ENCODE peak calls at places on chromosomes 16 and 17, in seven cellular contexts. D is Peyer's patch, Y is heart right ventricle, J is K562, O is B cell, Z is kidney epithelial cell, G is MCF 10A. P is an unnamed sample.

GRCh38 chr17:44875761-44876160 is 23.5 kb downstream of the EFTUD2 start:
- DNase-seq in D (no peak), Y (no peak), J (no peak), O (no peak), Z (no peak), G (no peak), P (no peak)

GRCh38 chr16:89612415-89612814 is 1.0 kb upstream of the DPEP1 start:
- DNase-seq in D (no peak), Y (no peak), J (no peak), O (no peak), Z (no peak), G (no peak), P (no peak)

GRCh38 chr17:79045001-79045729 is 21.2 kb downstream of the C1QTNF1 start:
- DNase-seq in D (peak; percentile 44), Y (no peak), J (peak; percentile 13), O (no peak), Z (no peak), G (no peak), P (no peak)

GRCh38 chr17:69729937-69730336 is 315.4 kb downstream of the MAP2K6 start:
- DNase-seq in D (no peak), Y (no peak), J (no peak), O (no peak), Z (no peak), G (peak; percentile 81), P (no peak)

GRCh38 chr17:82598256-82599011 is 49.8 kb downstream of the WDR45B start:
- DNase-seq in D (no peak), Y (no peak), J (no peak), O (no peak), Z (no peak), G (no peak), P (no peak)

GRCh38 chr16:54873081-54873480 is 57.6 kb upstream of the IRX5 start:
- DNase-seq in D (no peak), Y (no peak), J (no peak), O (no peak), Z (no peak), G (no peak), P (no peak)

GRCh38 chr17:56978441-56979090 is 635 bp downstream of the SCPEP1 start:
- DNase-seq in D (no peak), Y (no peak), J (peak; percentile 25), O (no peak), Z (no peak), G (peak; percentile 42), P (no peak)

GRCh38 chr16:23679274-23679985 is 741 bp downstream of the PLK1 start:
- DNase-seq in D (peak; percentile 64), Y (no peak), J (peak; percentile 89), O (no peak), Z (no peak), G (peak; percentile 49), P (peak; percentile 57)

GRCh38 chr16:7509919-7510705 is 177.5 kb downstream of the RBFOX1 start:
- DNase-seq in D (no peak), Y (no peak), J (no peak), O (no peak), Z (no peak), G (no peak), P (no peak)

GRCh38 chr17:41624208-41625101 is at the start of gene KRT17:
- DNase-seq in D (peak; percentile 27), Y (no peak), J (peak; percentile 58), O (no peak), Z (no peak), G (peak; percentile 93), P (peak; percentile 26)
- TF ChIP-seq CTCF in D (no peak), Y (no peak), J (peak; percentile 23), O (no peak), Z (no peak), G (peak; percentile 19), P (no peak)

GRCh38 chr17:71760062-71760720 is 360.6 kb upstream of the SOX9 start:
- DNase-seq in D (no peak), Y (no peak), J (no peak), O (no peak), Z (peak; percentile 28), G (peak; percentile 42), P (no peak)
- TF ChIP-seq CTCF in D (no peak), Y (no peak), J (no peak), O (no peak), Z (peak; percentile 13), G (no peak), P (no peak)

GRCh38 chr17:81202318-81202717 is 20.4 kb downstream of the CEP131 start:
- DNase-seq in D (no peak), Y (no peak), J (no peak), O (no peak), Z (no peak), G (no peak), P (no peak)

GRCh38 chr17:81200201-81200600 is 22.6 kb downstream of the CEP131 start:
- DNase-seq in D (no peak), Y (no peak), J (no peak), O (no peak), Z (no peak), G (no peak), P (no peak)

GRCh38 chr17:81198826-81199481 is 23.8 kb downstream of the CEP131 start:
- DNase-seq in D (no peak), Y (no peak), J (no peak), O (no peak), Z (no peak), G (no peak), P (no peak)

GRCh38 chr17:81199482-81199830 is 23.3 kb downstream of the CEP131 start:
- DNase-seq in D (no peak), Y (no peak), J (no peak), O (no peak), Z (no peak), G (no peak), P (no peak)

DNA sequence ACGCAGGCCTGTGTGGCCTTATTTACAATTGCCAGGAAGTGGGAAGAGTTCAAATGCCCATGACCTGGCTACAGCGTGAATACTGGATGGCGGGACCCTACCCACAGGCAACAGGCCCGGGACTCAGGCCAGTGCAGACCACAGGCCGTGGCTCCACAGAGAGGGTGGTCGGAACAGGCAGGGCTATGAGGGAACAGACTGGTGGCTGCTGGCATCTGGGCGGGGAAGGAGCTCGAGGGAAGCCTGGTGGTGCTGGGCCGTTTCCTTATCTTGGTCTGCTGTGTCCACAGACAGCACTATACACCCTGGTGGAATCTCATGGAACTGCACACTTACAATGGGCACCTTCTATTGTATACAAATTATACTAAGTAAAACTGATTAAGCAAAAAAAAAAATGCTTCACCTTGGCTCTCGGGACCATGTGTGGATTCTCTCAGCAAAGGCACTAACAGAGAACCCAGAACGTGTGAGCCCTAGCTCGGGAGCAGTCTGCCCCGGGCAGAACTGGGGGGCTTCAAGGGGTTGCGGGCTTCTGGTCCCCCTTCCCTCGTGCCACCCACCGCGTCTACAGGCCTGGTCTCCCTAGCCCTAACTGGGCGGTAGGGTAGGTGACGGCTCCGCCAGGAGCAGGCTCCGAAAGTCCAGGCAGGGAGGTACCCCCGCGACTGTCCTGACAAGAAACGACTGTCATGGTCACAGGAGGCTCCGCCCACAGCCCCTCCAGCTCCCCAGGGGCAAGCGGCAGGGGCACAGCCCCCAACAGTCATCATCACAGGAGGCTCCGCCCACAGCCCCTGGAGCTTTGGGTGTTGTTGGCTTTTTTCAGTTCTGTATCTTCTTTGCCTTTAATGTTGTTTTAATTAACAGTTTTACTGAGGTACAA is 21.8 kb downstream of the CEP131 start:
- DNase-seq in D (no peak), Y (no peak), J (peak; percentile 65), O (no peak), Z (peak; percentile 29), G (peak; percentile 63), P (peak; percentile 73)
- TF ChIP-seq CTCF in D (peak; percentile 46), Y (peak; percentile 65), J (peak; percentile 78), O (peak; percentile 37), Z (peak; percentile 52), G (peak; percentile 54), P (peak; percentile 83)

DNA sequence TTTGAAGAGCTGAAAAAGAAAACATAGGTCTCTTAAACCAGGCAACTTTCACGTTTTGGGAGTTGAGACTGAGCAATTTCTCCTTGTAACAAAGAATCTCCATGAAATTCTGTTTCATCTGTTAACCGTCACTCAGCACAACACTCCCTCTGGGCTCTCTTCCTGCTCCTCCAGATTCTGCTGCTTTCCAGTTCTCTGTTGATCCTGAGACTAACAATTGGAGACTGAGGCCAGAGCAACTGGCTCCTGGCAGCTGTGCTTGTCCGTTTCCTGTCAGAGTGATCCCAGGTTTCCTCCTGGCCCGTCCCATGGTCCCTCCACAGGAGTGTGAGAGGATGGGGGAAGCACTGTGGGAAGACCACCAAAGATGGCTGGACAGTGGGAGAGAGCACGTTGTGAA is 32.5 kb downstream of the IST1 start:
- DNase-seq in D (no peak), Y (no peak), J (no peak), O (no peak), Z (no peak), G (no peak), P (no peak)
- TF ChIP-seq CTCF in D (no peak), Y (no peak), J (no peak), O (no peak), Z (no peak), G (no peak), P (no peak)

DNA sequence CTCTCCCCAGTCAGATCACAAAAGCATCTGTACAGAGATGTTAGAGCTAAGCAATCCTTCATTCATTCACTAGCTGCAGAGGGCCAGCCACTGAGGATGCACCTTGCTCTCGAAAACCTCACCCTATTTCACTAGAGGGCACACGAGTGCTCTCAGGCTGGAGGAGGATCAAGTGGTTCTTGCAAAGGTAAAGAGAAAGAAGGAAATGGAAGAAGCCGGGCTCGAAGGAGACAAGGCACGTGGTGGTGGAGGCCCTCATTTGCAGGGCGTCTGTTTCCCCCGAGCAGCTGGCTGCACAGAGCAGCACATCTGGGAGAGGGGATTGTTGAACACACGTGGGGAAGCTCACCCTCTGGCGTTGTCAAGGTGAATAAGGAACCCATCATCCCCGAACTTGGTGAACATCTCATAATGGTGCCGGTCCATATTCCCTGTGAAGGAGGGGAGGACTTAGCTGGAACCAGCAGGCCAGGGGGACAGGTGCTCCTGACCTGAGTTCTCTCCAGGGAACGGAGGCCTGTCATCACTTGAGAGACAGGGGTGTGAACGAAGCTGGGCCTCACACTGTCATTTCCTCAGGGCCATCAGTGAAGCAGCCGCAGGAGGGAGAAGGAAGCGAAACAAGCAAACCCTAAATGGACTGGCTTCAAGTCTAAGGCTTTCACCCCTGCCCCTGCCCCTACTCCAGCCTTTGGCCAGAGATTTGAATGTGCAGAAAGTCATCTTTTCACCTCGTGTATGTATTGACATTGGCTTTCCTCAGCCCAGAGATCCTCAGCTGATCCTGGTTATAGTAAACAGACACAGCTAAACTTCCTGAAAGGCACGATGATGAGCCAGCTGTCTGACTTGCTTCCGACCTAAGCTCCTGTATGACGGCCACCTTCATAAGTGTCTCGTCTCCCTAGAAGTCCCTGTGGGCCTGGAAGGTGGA is 27.6 kb downstream of the PRKAR1A start:
- DNase-seq in D (no peak), Y (no peak), J (no peak), O (peak; percentile 46), Z (no peak), G (no peak), P (no peak)
- TF ChIP-seq CTCF in D (no peak), Y (no peak), J (no peak), O (peak; percentile 29), Z (no peak), G (no peak), P (peak; percentile 55)

DNA sequence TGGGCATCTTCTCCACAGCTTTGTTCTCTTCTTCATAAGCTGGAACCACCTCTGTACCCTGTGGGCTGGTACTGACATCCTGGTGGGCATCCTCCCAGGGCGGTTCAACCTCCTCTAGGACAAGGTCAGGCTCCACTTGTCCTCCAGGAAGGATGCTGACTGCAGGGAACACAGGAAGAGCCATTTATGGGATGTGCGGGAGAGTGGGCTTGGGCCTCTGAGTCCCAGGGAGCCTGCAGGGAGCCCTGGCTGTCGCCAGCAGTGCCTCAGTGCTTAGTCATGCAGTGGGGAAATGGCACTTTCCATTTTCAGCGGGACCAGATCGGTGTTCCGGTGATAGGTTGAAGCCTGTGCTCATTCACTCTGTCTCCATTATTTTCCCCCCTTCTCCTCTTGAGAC is 20.5 kb downstream of the CNGB1 start:
- DNase-seq in D (peak; percentile 15), Y (no peak), J (no peak), O (no peak), Z (no peak), G (no peak), P (no peak)
- TF ChIP-seq CTCF in D (no peak), Y (no peak), J (no peak), O (no peak), Z (no peak), G (no peak), P (no peak)

P was measured in CD14-positive monocyte.